ENCODE peak calls at places on chromosomes 6 and 20, in six cellular contexts. G is HFFc6; I is ACHN; M is activated T-cell treated with anti-CD3 and anti-CD28 coated beads, Interleukin-2, amount 50 U/mL, for 24 hours; D is heart right ventricle; S is astrocyte of the spinal cord. E is an unnamed sample.

GRCh38 chr6:68701159-68701558 is 66.1 kb downstream of the ADGRB3 start:
- DNase-seq in G (no peak), I (no peak), M (no peak), D (no peak), S (no peak), E (no peak)

GRCh38 chr6:145112711-145113148 is 622.6 kb downstream of the EPM2A start:
- DNase-seq in G (peak), I (no peak), M (no peak), D (no peak), S (no peak), E (no peak)

GRCh38 chr6:162147805-162148204 is 579.8 kb downstream of the PRKN start:
- DNase-seq in G (no peak), I (no peak), M (no peak), D (no peak), S (no peak), E (no peak)

GRCh38 chr6:29941476-29941875 is 856 bp upstream of the HLA-A start:
- DNase-seq in G (peak), I (no peak), M (no peak), D (no peak), S (no peak), E (no peak)

GRCh38 chr6:71473908-71474307 is 185.3 kb downstream of the OGFRL1 start:
- DNase-seq in G (peak), I (peak), M (no peak), D (peak), S (peak), E (peak)

GRCh38 chr6:54493138-54493537 is 184.9 kb downstream of the TINAG start:
- DNase-seq in G (peak), I (peak), M (no peak), D (no peak), S (peak), E (no peak)

GRCh38 chr20:61127311-61128044 is 124.6 kb upstream of the CDH4 start:
- DNase-seq in G (peak), I (peak), M (no peak), D (no peak), S (peak), E (peak)

GRCh38 chr6:114121913-114122662 is 151.1 kb upstream of the HDAC2 start:
- DNase-seq in G (no peak), I (no peak), M (no peak), D (no peak), S (no peak), E (no peak)

GRCh38 chr20:419556-420168 is 11.6 kb downstream of the RBCK1 start:
- DNase-seq in G (no peak), I (no peak), M (no peak), D (no peak), S (no peak), E (no peak)

GRCh38 chr6:151719070-151719469 is 88.4 kb upstream of the ESR1 start:
- DNase-seq in G (no peak), I (no peak), M (no peak), D (no peak), S (no peak), E (no peak)